ENCODE peak calls at places on chromosomes 13 and 19, in eight cellular contexts. E is tibial artery, J is OCI-LY7, G is astrocyte, H is heart right ventricle, A is adrenal gland, R is kidney, M is cardiac muscle cell. Q is an unnamed sample.

GRCh38 chr19:294819-295686 is 3.9 kb upstream of the PLPP2 start:
- DNase-seq in E (no peak), J (peak; percentile 13), G (no peak), H (no peak), A (no peak), R (no peak), M (peak; percentile 55), Q (no peak)

GRCh38 chr13:101382086-101382485 is 34.2 kb downstream of the NALCN start:
- DNase-seq in E (no peak), J (no peak), G (no peak), H (no peak), A (no peak), R (no peak), M (no peak), Q (no peak)

GRCh38 chr13:80923907-80924306 is 583.0 kb upstream of the SPRY2 start:
- DNase-seq in E (no peak), J (no peak), G (no peak), H (no peak), A (no peak), R (no peak), M (peak; percentile 28), Q (no peak)

GRCh38 chr19:58474291-58474996 is 1.7 kb upstream of the ZNF446 start:
- DNase-seq in E (no peak), J (no peak), G (peak; percentile 89), H (no peak), A (no peak), R (no peak), M (no peak), Q (no peak)

GRCh38 chr13:95636853-95637252 is 7.7 kb downstream of the DZIP1 start:
- DNase-seq in E (no peak), J (no peak), G (no peak), H (no peak), A (no peak), R (no peak), M (no peak), Q (no peak)

GRCh38 chr13:41496420-41497234 is 39.3 kb downstream of the RGCC start:
- DNase-seq in E (no peak), J (no peak), G (peak; percentile 72), H (no peak), A (no peak), R (no peak), M (no peak), Q (no peak)

GRCh38 chr13:74243637-74244526 is 109.7 kb upstream of the KLF12 start:
- DNase-seq in E (no peak), J (no peak), G (peak; percentile 79), H (no peak), A (no peak), R (no peak), M (no peak), Q (no peak)

GRCh38 chr19:10193666-10194499 is 870 bp downstream of the DNMT1 start:
- DNase-seq in E (peak; percentile 30), J (peak; percentile 53), G (peak; percentile 58), H (no peak), A (no peak), R (peak; percentile 87), M (no peak), Q (peak; percentile 80)

GRCh38 chr19:48807590-48808308 is 3.1 kb downstream of the BCAT2 start:
- DNase-seq in E (no peak), J (no peak), G (no peak), H (no peak), A (no peak), R (no peak), M (no peak), Q (no peak)

GRCh38 chr19:47156861-47157454 is 26.3 kb downstream of the SAE1 start:
- DNase-seq in E (no peak), J (no peak), G (peak; percentile 77), H (no peak), A (no peak), R (no peak), M (no peak), Q (no peak)

GRCh38 chr19:8486661-8487136 is 15.7 kb downstream of the PRAM1 start:
- DNase-seq in E (no peak), J (no peak), G (no peak), H (no peak), A (no peak), R (no peak), M (no peak), Q (no peak)

GRCh38 chr13:44117351-44117750 is 237.6 kb downstream of the LACC1 start:
- DNase-seq in E (no peak), J (peak; percentile 24), G (peak; percentile 47), H (no peak), A (no peak), R (no peak), M (no peak), Q (no peak)

GRCh38 chr19:14250870-14251269 is 44.9 kb upstream of the ADGRL1 start:
- DNase-seq in E (no peak), J (no peak), G (no peak), H (no peak), A (no peak), R (no peak), M (no peak), Q (no peak)

DNA sequence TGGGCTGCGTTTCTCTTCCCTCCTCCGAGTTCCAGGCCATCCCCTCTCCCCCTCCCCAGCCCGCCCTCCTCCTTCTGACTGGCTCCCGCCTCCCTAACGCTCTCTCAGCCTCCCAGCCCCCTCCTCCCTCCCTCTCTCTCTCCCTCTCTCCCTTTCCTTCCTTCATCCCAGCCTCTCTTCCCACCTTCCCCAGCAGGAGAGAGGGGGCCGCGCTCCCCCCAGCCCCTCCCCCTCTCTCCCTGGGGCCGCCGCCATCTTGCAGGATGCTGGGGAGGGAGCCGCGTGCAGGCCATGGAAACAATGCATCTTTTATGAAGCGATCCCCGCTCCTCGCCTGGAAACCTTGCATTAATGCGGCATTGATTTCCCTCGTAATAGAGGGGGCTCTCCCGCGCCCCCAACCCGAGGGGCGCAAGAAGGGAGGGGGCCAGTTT is 42.6 kb upstream of the ADGRL1 start:
- DNase-seq in E (no peak), J (peak; percentile 27), G (peak; percentile 53), H (peak; percentile 40), A (peak; percentile 16), R (peak; percentile 84), M (peak; percentile 82), Q (no peak)
- H3K4me3 ChIP-seq in E (peak overlapping the region; percentile 43), J (peak overlapping the region; percentile 64), G (peak overlapping the region; percentile 23), H (peak overlapping the region; percentile 55), A (no peak overlapping the region), R (peak overlapping the region; percentile 17), M (peak overlapping the region; percentile 26), Q (peak overlapping the region; percentile 79)

DNA sequence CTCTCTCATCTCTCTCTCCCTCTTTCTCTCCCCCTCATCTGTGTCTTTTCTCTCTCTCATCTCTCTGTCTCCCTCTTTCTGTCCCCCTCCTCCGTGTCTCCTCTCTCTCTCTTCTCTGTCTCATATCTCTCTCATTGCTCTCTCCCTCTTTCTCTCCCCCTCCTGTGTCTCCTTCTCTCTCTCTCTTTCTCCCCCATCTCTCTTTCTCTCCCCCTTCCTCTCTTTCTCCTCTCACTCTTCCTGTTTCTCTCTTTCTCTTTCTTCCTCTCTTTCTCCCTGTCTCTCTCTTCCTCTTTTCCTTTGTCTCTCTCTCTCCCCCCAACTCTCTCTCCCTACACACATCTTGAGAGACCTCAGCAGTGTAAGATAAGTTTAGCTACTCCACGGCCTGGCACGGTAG is 4.9 kb upstream of the RDH13 start:
- DNase-seq in E (no peak), J (no peak), G (no peak), H (no peak), A (no peak), R (no peak), M (no peak), Q (no peak)
- H3K27ac ChIP-seq in E (no peak overlapping the region), J (no peak overlapping the region), G (no peak overlapping the region), H (no peak overlapping the region), A (no peak overlapping the region), R (no peak overlapping the region), M (no peak overlapping the region), Q (no peak overlapping the region)

GRCh38 chr19:1491849-1492170 is 829 bp downstream of the REEP6 start:
- DNase-seq in E (no peak), J (no peak), G (no peak), H (no peak), A (peak; percentile 65), R (peak; percentile 80), M (no peak), Q (no peak)
- H3K4me3 ChIP-seq in E (no peak overlapping the region), J (no peak overlapping the region), G (no peak overlapping the region), H (no peak overlapping the region), A (peak overlapping the region; percentile 44), R (peak overlapping the region; percentile 62), M (peak overlapping the region; percentile 34), Q (peak overlapping the region; percentile 73)

DNA sequence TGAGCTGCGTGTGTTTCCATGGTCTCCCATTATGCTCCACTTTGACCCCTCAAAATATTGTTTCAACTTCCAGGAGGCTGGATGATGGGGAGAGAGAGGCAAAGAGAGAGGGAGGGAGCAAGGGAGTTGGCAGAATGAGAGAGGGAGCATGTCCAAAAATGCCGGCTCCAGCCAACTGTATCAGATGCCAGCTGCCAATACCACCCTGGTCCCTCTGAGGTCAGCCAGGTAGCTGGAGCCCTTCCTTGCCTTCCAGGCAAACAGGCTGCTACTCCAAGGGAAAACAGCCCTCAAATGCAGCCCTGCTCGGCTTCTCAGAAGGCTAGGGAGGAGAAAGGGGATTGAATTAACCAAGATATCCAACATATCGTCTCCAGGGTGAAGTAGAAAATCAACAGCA is 440.0 kb downstream of the TSHZ3 start:
- DNase-seq in E (no peak), J (no peak), G (no peak), H (no peak), A (no peak), R (no peak), M (no peak), Q (no peak)
- H3K27ac ChIP-seq in E (no peak overlapping the region), J (no peak overlapping the region), G (no peak overlapping the region), H (no peak overlapping the region), A (no peak overlapping the region), R (no peak overlapping the region), M (no peak overlapping the region), Q (no peak overlapping the region)

GRCh38 chr19:3879656-3880055 is 829 bp upstream of the ATCAY start:
- DNase-seq in E (no peak), J (no peak), G (no peak), H (no peak), A (no peak), R (no peak), M (no peak), Q (no peak)

GRCh38 chr19:3881272-3882040 is 971 bp downstream of the ATCAY start:
- DNase-seq in E (no peak), J (no peak), G (no peak), H (no peak), A (no peak), R (no peak), M (no peak), Q (no peak)

GRCh38 chr19:3880471-3881271 is at the start of gene ATCAY:
- DNase-seq in E (no peak), J (no peak), G (no peak), H (no peak), A (no peak), R (no peak), M (peak; percentile 27), Q (no peak)

GRCh38 chr19:3882041-3882384 is 1.5 kb downstream of the ATCAY start:
- DNase-seq in E (no peak), J (peak; percentile 5), G (no peak), H (no peak), A (no peak), R (no peak), M (no peak), Q (no peak)
- H3K4me3 ChIP-seq in E (no peak overlapping the region), J (no peak overlapping the region), G (no peak overlapping the region), H (no peak overlapping the region), A (no peak overlapping the region), R (no peak overlapping the region), M (no peak overlapping the region), Q (no peak overlapping the region)

GRCh38 chr13:112719016-112719415 is 29.2 kb downstream of the ATP11A start:
- DNase-seq in E (peak; percentile 5), J (no peak), G (peak; percentile 76), H (no peak), A (no peak), R (no peak), M (no peak), Q (no peak)
- H3K27ac ChIP-seq in E (no peak overlapping the region), J (no peak overlapping the region), G (peak overlapping the region; percentile 40), H (no peak overlapping the region), A (no peak overlapping the region), R (no peak overlapping the region), M (no peak overlapping the region), Q (no peak overlapping the region)

Q was measured in coronary artery.